ENCODE peak calls at places on chromosome X, in ten cellular contexts. J, G, V, M, R, K, N, L, F and O are unnamed samples.

GRCh38 chrX:114959729-114960128 is 57.7 kb downstream of the IL13RA2 start:
- DNase-seq in J (no peak), G (no peak), V (no peak), M (no peak), R (no peak), K (no peak), N (peak), L (no peak), F (no peak), O (no peak)

GRCh38 chrX:148070504-148070877 is 89.4 kb downstream of the FMR1NB start:
- DNase-seq in J (no peak), G (no peak), V (no peak), M (no peak), R (no peak), K (no peak), N (no peak), L (no peak), F (no peak), O (no peak)

GRCh38 chrX:48806088-48806487 is 4.2 kb downstream of the HDAC6 start:
- DNase-seq in J (no peak), G (no peak), V (no peak), M (no peak), R (no peak), K (no peak), N (no peak), L (no peak), F (no peak), O (no peak)

GRCh38 chrX:67636532-67636931 is 92.7 kb downstream of the AR start:
- DNase-seq in J (no peak), G (no peak), V (no peak), M (no peak), R (no peak), K (no peak), N (peak), L (no peak), F (no peak), O (no peak)

GRCh38 chrX:92213781-92214180 is 434.6 kb downstream of the PCDH11X start:
- DNase-seq in J (no peak), G (no peak), V (no peak), M (no peak), R (no peak), K (no peak), N (peak), L (no peak), F (no peak), O (no peak)

GRCh38 chrX:143934542-143934941 is 50.7 kb downstream of the UBE2NL start:
- DNase-seq in J (no peak), G (peak), V (no peak), M (no peak), R (no peak), K (no peak), N (no peak), L (no peak), F (no peak), O (no peak)

GRCh38 chrX:24148535-24149345 is 789 bp upstream of the ZFX start:
- DNase-seq in J (no peak), G (no peak), V (no peak), M (no peak), R (no peak), K (peak), N (peak), L (no peak), F (no peak), O (no peak)

GRCh38 chrX:44884944-44885343 is 12.0 kb downstream of the KDM6A start:
- DNase-seq in J (no peak), G (no peak), V (no peak), M (no peak), R (no peak), K (no peak), N (no peak), L (no peak), F (no peak), O (no peak)

GRCh38 chrX:106415276-106415895 is 196.4 kb upstream of the RADX start:
- DNase-seq in J (no peak), G (no peak), V (no peak), M (no peak), R (no peak), K (no peak), N (peak), L (peak), F (peak), O (peak)

GRCh38 chrX:13828392-13828791 is 11.5 kb upstream of the GPM6B start:
- DNase-seq in J (no peak), G (no peak), V (no peak), M (no peak), R (no peak), K (no peak), N (peak), L (no peak), F (no peak), O (no peak)

GRCh38 chrX:67094061-67094460 is 449.8 kb upstream of the AR start:
- DNase-seq in J (no peak), G (no peak), V (no peak), M (no peak), R (no peak), K (no peak), N (no peak), L (no peak), F (no peak), O (no peak)